ENCODE peak calls at places on chromosomes 16 and 17, in eight cellular contexts. Y, E, A, H, S, Z, W and J are unnamed samples.

GRCh38 chr16:84986102-84986501 is 25.2 kb downstream of the ZDHHC7 start:
- DNase-seq in Y (no peak), E (no peak), A (no peak), H (no peak), S (no peak), Z (no peak), W (no peak), J (no peak)

GRCh38 chr16:74477226-74477625 is 55.9 kb upstream of the CLEC18B start:
- DNase-seq in Y (no peak), E (no peak), A (no peak), H (no peak), S (no peak), Z (no peak), W (no peak), J (no peak)

GRCh38 chr17:78130439-78131101 is at the start of gene TMC8:
- DNase-seq in Y (peak; percentile 23), E (no peak), A (no peak), H (peak; percentile 62), S (no peak), Z (no peak), W (no peak), J (no peak)

GRCh38 chr16:87723224-87723619 is 42.6 kb downstream of the KLHDC4 start:
- DNase-seq in Y (peak; percentile 99), E (peak; percentile 93), A (peak; percentile 68), H (no peak), S (peak; percentile 72), Z (peak; percentile 94), W (no peak), J (peak; percentile 53)

GRCh38 chr17:39082482-39082881 is 69.0 kb downstream of the PLXDC1 start:
- DNase-seq in Y (no peak), E (no peak), A (peak; percentile 35), H (no peak), S (no peak), Z (no peak), W (no peak), J (no peak)

GRCh38 chr17:2394775-2395191 is 6.1 kb downstream of the MNT start:
- DNase-seq in Y (no peak), E (no peak), A (no peak), H (no peak), S (no peak), Z (no peak), W (no peak), J (no peak)

GRCh38 chr17:10698116-10698818 is 873 bp downstream of the ADPRM start:
- DNase-seq in Y (peak; percentile 8), E (no peak), A (no peak), H (no peak), S (no peak), Z (no peak), W (no peak), J (no peak)

GRCh38 chr17:62823111-62823895 is 15.2 kb upstream of the MARCHF10 start:
- DNase-seq in Y (no peak), E (no peak), A (no peak), H (no peak), S (no peak), Z (no peak), W (no peak), J (no peak)

GRCh38 chr17:1031711-1032110 is 34.8 kb downstream of the TIMM22 start:
- DNase-seq in Y (no peak), E (no peak), A (peak; percentile 82), H (no peak), S (peak; percentile 83), Z (no peak), W (no peak), J (no peak)

GRCh38 chr16:52976539-52977167 is 76.0 kb downstream of the CHD9NB start:
- DNase-seq in Y (no peak), E (no peak), A (peak; percentile 4), H (no peak), S (no peak), Z (no peak), W (no peak), J (peak; percentile 3)